ENCODE peak calls at places on chromosomes 1 and 21, in five cellular contexts. One of them, this sample, is unnamed.

GRCh38 chr1:69787151-69787550 is 219.4 kb downstream of the LRRC7 start:
- DNase-seq in mucosa of descending colon: no peak
- DNase-seq in AG04449: no peak
- DNase-seq in lower leg skin: no peak
- DNase-seq in heart right ventricle: no peak
- DNase-seq in this sample: no peak

GRCh38 chr1:221766210-221766609 is 24.3 kb upstream of the DUSP10 start:
- DNase-seq in mucosa of descending colon: no peak
- DNase-seq in AG04449: peak
- DNase-seq in lower leg skin: no peak
- DNase-seq in heart right ventricle: no peak
- DNase-seq in this sample: peak

GRCh38 chr1:234781241-234782056 is 171.5 kb upstream of the IRF2BP2 start:
- DNase-seq in mucosa of descending colon: no peak
- DNase-seq in AG04449: no peak
- DNase-seq in lower leg skin: no peak
- DNase-seq in heart right ventricle: peak
- DNase-seq in this sample: peak

GRCh38 chr1:221458430-221459156 is 283.3 kb downstream of the DUSP10 start:
- DNase-seq in mucosa of descending colon: no peak
- DNase-seq in AG04449: peak
- DNase-seq in lower leg skin: no peak
- DNase-seq in heart right ventricle: no peak
- DNase-seq in this sample: peak

GRCh38 chr21:35291963-35292627 is 243.0 kb upstream of the RUNX1 start:
- DNase-seq in mucosa of descending colon: no peak
- DNase-seq in AG04449: no peak
- DNase-seq in lower leg skin: no peak
- DNase-seq in heart right ventricle: no peak
- DNase-seq in this sample: peak

GRCh38 chr1:218374401-218374848 is 29.3 kb downstream of the TGFB2 start:
- DNase-seq in mucosa of descending colon: no peak
- DNase-seq in AG04449: no peak
- DNase-seq in lower leg skin: no peak
- DNase-seq in heart right ventricle: no peak
- DNase-seq in this sample: peak

GRCh38 chr1:10793129-10793651 is 3.3 kb downstream of the CASZ1 start:
- DNase-seq in mucosa of descending colon: peak
- DNase-seq in AG04449: no peak
- DNase-seq in lower leg skin: no peak
- DNase-seq in heart right ventricle: no peak
- DNase-seq in this sample: peak

GRCh38 chr1:110927484-110928075 is 36.1 kb downstream of the LRIF1 start:
- DNase-seq in mucosa of descending colon: no peak
- DNase-seq in AG04449: no peak
- DNase-seq in lower leg skin: no peak
- DNase-seq in heart right ventricle: no peak
- DNase-seq in this sample: no peak

GRCh38 chr1:44644806-44645205 is 29.5 kb downstream of the TMEM53 start:
- DNase-seq in mucosa of descending colon: no peak
- DNase-seq in AG04449: no peak
- DNase-seq in lower leg skin: no peak
- DNase-seq in heart right ventricle: no peak
- DNase-seq in this sample: no peak

GRCh38 chr1:192153276-192153675 is 5.0 kb upstream of the RGS18 start:
- DNase-seq in mucosa of descending colon: no peak
- DNase-seq in AG04449: no peak
- DNase-seq in lower leg skin: no peak
- DNase-seq in heart right ventricle: no peak
- DNase-seq in this sample: no peak

GRCh38 chr1:247335871-247336270 is 4.2 kb upstream of the ZNF496 start:
- DNase-seq in mucosa of descending colon: no peak
- DNase-seq in AG04449: no peak
- DNase-seq in lower leg skin: no peak
- DNase-seq in heart right ventricle: no peak
- DNase-seq in this sample: no peak

GRCh38 chr1:46137901-46138300 is 5.5 kb upstream of the PIK3R3 start:
- DNase-seq in mucosa of descending colon: no peak
- DNase-seq in AG04449: no peak
- DNase-seq in lower leg skin: no peak
- DNase-seq in heart right ventricle: no peak
- DNase-seq in this sample: peak

GRCh38 chr1:18217398-18218043 is 109.9 kb downstream of the IGSF21 start:
- DNase-seq in mucosa of descending colon: peak
- DNase-seq in AG04449: no peak
- DNase-seq in lower leg skin: no peak
- DNase-seq in heart right ventricle: no peak
- DNase-seq in this sample: no peak

GRCh38 chr1:44326066-44326701 is 28.9 kb downstream of the ERI3 start:
- DNase-seq in mucosa of descending colon: no peak
- DNase-seq in AG04449: no peak
- DNase-seq in lower leg skin: no peak
- DNase-seq in heart right ventricle: no peak
- DNase-seq in this sample: peak

DNA sequence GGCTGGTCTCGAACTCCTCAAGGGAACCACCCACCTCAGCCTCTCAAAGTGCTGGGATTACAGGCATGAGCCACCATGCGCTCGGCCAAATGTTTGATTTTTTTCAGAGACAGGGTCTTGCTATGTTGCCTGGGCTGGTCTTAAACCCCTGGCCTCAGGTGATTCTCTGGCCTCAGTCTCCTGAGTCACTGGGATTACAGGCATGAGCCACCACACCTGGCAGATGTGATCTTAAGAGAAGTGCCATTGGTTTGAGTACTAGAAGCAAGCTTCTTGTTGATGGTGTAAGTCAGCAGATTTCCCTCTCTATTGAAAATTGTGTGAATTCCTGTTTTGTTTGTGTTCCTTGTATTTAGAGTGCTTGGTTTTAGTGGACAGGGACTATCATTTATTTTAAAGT is 5.2 kb downstream of the CAP1 start:
- DNase-seq in mucosa of descending colon: no peak
- DNase-seq in AG04449: no peak
- DNase-seq in lower leg skin: no peak
- DNase-seq in heart right ventricle: no peak
- DNase-seq in this sample: no peak
- H3K4me3 ChIP-seq in mucosa of descending colon: no peak
- H3K4me3 ChIP-seq in AG04449: no peak
- H3K4me3 ChIP-seq in lower leg skin: no peak
- H3K4me3 ChIP-seq in heart right ventricle: no peak
- H3K4me3 ChIP-seq in this sample: no peak

DNA sequence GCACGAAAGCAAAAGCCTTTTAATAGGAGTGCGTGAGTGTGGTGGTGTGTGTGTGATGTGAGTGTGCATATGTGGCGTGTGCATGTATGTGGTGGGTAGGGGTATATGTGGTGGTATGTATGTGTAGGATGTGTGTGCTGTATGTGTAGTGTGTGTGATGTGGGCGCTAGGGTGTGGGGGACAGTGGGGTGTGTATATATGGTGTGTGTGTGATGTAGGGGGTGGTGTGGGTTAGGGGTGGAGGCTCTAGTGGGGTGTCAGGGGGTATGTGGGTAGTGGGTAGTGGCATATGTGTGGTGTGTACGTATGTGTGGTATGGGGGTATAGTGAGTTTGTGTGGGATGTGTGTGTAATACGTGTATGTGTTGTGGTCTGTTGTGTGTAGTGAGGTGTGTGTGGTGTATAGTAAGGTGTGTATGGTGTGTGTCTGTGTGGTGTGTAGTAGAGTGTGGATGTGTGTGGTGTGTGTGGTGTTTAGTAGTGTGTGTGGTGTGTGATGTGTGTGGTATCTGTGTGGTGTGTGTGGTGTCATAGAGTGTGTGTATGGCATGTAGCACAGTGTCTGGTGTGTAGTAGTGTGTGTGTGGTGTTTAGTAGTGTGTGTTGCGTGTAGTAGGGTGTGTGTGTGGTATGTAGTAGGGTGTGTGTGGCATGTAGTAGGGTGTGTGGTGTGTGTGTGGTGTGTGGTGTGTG is 86.0 kb downstream of the SYT2 start:
- DNase-seq in mucosa of descending colon: no peak
- DNase-seq in AG04449: no peak
- DNase-seq in lower leg skin: no peak
- DNase-seq in heart right ventricle: no peak
- DNase-seq in this sample: no peak
- TF ChIP-seq CTCF in mucosa of descending colon: no peak
- TF ChIP-seq CTCF in AG04449: no peak
- TF ChIP-seq CTCF in lower leg skin: no peak
- TF ChIP-seq CTCF in heart right ventricle: no peak
- TF ChIP-seq CTCF in this sample: no peak

DNA sequence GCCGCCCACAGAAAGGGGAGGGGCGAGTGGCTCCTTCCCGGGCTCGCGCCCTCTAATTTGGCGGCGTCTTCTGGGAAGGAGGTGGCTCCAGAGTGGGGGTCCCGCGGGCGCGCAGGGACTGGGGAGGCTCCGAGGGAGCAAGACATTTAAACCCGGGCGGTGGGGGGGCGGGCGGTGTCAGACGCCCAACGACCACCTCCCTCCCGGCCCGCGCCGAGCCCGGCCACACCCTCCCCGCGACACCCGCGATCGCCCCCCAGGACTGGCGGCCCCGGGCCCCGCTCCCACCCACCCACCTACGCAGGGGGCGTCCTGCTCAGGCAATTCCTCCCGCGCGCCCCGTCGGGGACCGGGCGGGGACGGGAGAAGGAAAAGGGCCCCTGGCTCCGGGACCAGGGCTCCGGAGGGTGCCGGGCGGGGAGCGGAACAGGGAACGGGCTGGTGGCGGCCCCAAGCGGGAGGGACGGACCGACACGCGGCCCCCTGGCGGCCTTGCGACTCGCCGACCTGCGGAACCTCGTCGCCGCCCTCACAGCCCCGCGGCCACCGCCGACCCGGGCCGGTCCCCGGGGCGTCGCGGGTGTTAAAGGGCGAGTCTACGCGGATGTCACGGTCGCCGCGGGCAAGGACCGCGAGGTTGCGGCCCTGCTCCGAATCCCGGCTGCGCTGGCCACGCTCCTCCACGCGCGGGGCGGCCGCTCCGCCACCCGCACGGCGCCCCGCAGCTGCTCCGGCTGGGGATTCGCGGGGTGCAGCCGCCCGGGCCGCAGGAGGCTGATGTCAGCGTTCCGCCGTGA is 94.0 kb upstream of the FMN2 start:
- DNase-seq in mucosa of descending colon: peak
- DNase-seq in AG04449: no peak
- DNase-seq in lower leg skin: no peak
- DNase-seq in heart right ventricle: no peak
- DNase-seq in this sample: no peak
- H3K4me3 ChIP-seq in mucosa of descending colon: no peak
- H3K4me3 ChIP-seq in AG04449: peak
- H3K4me3 ChIP-seq in lower leg skin: no peak
- H3K4me3 ChIP-seq in heart right ventricle: no peak
- H3K4me3 ChIP-seq in this sample: peak

GRCh38 chr1:71343686-71344416 is 263.0 kb upstream of the ZRANB2 start:
- DNase-seq in mucosa of descending colon: no peak
- DNase-seq in AG04449: no peak
- DNase-seq in lower leg skin: no peak
- DNase-seq in heart right ventricle: no peak
- DNase-seq in this sample: no peak
- TF ChIP-seq CTCF in mucosa of descending colon: no peak
- TF ChIP-seq CTCF in AG04449: no peak
- TF ChIP-seq CTCF in lower leg skin: no peak
- TF ChIP-seq CTCF in heart right ventricle: no peak
- TF ChIP-seq CTCF in this sample: no peak

GRCh38 chr1:23798662-23799142 is 1.9 kb downstream of the GALE start:
- DNase-seq in mucosa of descending colon: no peak
- DNase-seq in AG04449: no peak
- DNase-seq in lower leg skin: no peak
- DNase-seq in heart right ventricle: no peak
- DNase-seq in this sample: no peak
- H3K4me3 ChIP-seq in mucosa of descending colon: no peak
- H3K4me3 ChIP-seq in AG04449: peak
- H3K4me3 ChIP-seq in lower leg skin: no peak
- H3K4me3 ChIP-seq in heart right ventricle: no peak
- H3K4me3 ChIP-seq in this sample: no peak

DNA sequence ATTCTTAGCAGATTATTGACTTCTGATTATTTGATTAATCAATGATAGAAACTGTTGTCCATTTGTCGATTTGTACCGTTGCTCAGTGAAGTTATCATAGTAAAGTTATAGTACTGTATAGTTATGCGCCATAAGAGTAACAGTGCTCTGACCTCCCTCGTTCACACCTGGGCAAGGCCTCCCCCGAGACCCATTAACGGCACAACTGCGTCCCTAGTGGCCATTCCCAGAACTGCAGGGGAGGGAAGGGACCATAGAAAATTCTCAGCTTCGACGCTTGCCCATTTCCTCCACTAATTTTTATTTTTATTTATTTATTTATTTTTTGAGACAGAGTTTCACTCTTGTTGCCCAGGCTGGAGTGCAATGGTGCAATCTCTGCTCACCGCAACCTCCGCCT is 334.4 kb downstream of the DSCAM start:
- DNase-seq in mucosa of descending colon: no peak
- DNase-seq in AG04449: no peak
- DNase-seq in lower leg skin: no peak
- DNase-seq in heart right ventricle: no peak
- DNase-seq in this sample: no peak
- TF ChIP-seq CTCF in mucosa of descending colon: peak
- TF ChIP-seq CTCF in AG04449: peak
- TF ChIP-seq CTCF in lower leg skin: no peak
- TF ChIP-seq CTCF in heart right ventricle: peak
- TF ChIP-seq CTCF in this sample: peak

GRCh38 chr1:27391511-27392095 is 819 bp upstream of the GPR3 start:
- DNase-seq in mucosa of descending colon: peak
- DNase-seq in AG04449: no peak
- DNase-seq in lower leg skin: no peak
- DNase-seq in heart right ventricle: peak
- DNase-seq in this sample: peak
- H3K4me3 ChIP-seq in mucosa of descending colon: no peak
- H3K4me3 ChIP-seq in AG04449: peak
- H3K4me3 ChIP-seq in lower leg skin: no peak
- H3K4me3 ChIP-seq in heart right ventricle: no peak
- H3K4me3 ChIP-seq in this sample: peak